ENCODE peak calls at places on chromosomes 13 and 19, in seven cellular contexts. W is ascending aorta, H is SK-N-SH, Z is heart left ventricle, Y is Karpas-422, E is body of pancreas, K is upper lobe of right lung. A is an unnamed sample.

GRCh38 chr13:48038763-48039162 is 1.2 kb downstream of the NUDT15 start:
- DNase-seq in W (no peak), Z (no peak), K (no peak), E (no peak), Y (peak; percentile 58), H (peak; percentile 3), A (peak; percentile 25)

GRCh38 chr19:21130097-21130775 is 11.6 kb upstream of the ZNF431 start:
- DNase-seq in K (no peak), W (no peak), H (no peak), Y (no peak), Z (no peak), E (peak; percentile 19), A (no peak)

GRCh38 chr19:45919678-45920077 is 5.1 kb upstream of the NANOS2 start:
- DNase-seq in K (no peak), Y (no peak), H (no peak), W (no peak), Z (no peak), E (no peak), A (no peak)

GRCh38 chr19:5851302-5851701 is at the start of gene FUT3:
- DNase-seq in K (peak; percentile 75), Z (no peak), W (no peak), H (no peak), Y (no peak), E (peak; percentile 55), A (peak; percentile 96)

GRCh38 chr19:51531349-51532315 is at the start of gene SIGLEC6:
- DNase-seq in E (peak; percentile 23), Y (peak; percentile 56), Z (peak; percentile 72), H (no peak), W (peak; percentile 44), K (peak; percentile 86), A (no peak)

GRCh38 chr19:47609885-47610545 is 1.1 kb downstream of the BICRA start:
- DNase-seq in E (peak; percentile 50), W (no peak), H (peak; percentile 86), Z (peak; percentile 78), K (peak; percentile 76), Y (peak; percentile 71), A (peak; percentile 71)

GRCh38 chr19:49117677-49118564 is 1.0 kb downstream of the C19orf73 start:
- DNase-seq in Y (no peak), W (no peak), Z (peak; percentile 70), H (peak; percentile 17), E (no peak), K (no peak), A (peak; percentile 35)

GRCh38 chr13:93230466-93230865 is 3.9 kb downstream of the GPC6 start:
- DNase-seq in Y (no peak), H (no peak), Z (no peak), W (no peak), K (no peak), E (no peak), A (no peak)

GRCh38 chr13:75761373-75761772 is 125.2 kb downstream of the LMO7 start:
- DNase-seq in W (no peak), K (no peak), E (no peak), H (no peak), Z (no peak), Y (no peak), A (no peak)

GRCh38 chr19:4352701-4353121 is 9.3 kb downstream of the MPND start:
- DNase-seq in E (no peak), K (no peak), Z (no peak), H (peak; percentile 88), W (no peak), Y (peak; percentile 84), A (peak; percentile 49)

GRCh38 chr13:66967825-66968597 is 262.1 kb downstream of the PCDH9 start:
- DNase-seq in W (no peak), H (no peak), Z (no peak), E (no peak), Y (no peak), K (no peak), A (no peak)

GRCh38 chr13:31199849-31200635 is at the start of gene B3GLCT:
- DNase-seq in K (peak; percentile 92), Y (peak; percentile 89), W (no peak), H (peak; percentile 97), Z (peak; percentile 92), E (peak; percentile 83), A (peak; percentile 79)

GRCh38 chr13:96373597-96373996 is 283.7 kb downstream of the HS6ST3 start:
- DNase-seq in H (no peak), Y (no peak), K (no peak), W (no peak), Z (no peak), E (no peak), A (no peak)

GRCh38 chr13:34207334-34207733 is 389.4 kb downstream of the RFC3 start:
- DNase-seq in W (no peak), K (no peak), Y (no peak), E (peak; percentile 9), H (no peak), Z (no peak), A (no peak)

GRCh38 chr19:42857544-42857867 is 22.0 kb downstream of the PSG1 start:
- DNase-seq in E (no peak), W (no peak), Z (no peak), Y (no peak), H (no peak), K (no peak), A (no peak)

GRCh38 chr13:97749174-97749573 is 204.3 kb upstream of the IPO5 start:
- DNase-seq in K (no peak), E (no peak), W (no peak), Z (no peak), H (no peak), Y (peak; percentile 61), A (no peak)

GRCh38 chr19:6119031-6119430 is 8.7 kb upstream of the RFX2 start:
- DNase-seq in K (no peak), E (no peak), W (no peak), H (no peak), Y (no peak), Z (no peak), A (no peak)

GRCh38 chr19:35055715-35056179 is 14.2 kb downstream of the HPN start:
- DNase-seq in W (no peak), H (no peak), Y (peak; percentile 67), Z (no peak), E (peak; percentile 37), K (no peak), A (no peak)

GRCh38 chr19:8517551-8518442 is 3.8 kb upstream of the ZNF414 start:
- DNase-seq in Y (peak; percentile 32), W (no peak), H (no peak), E (no peak), K (no peak), Z (no peak), A (no peak)

GRCh38 chr19:44720945-44721344 is 22.0 kb downstream of the CEACAM16 start:
- DNase-seq in E (no peak), W (no peak), Z (no peak), K (no peak), H (no peak), Y (no peak), A (no peak)

GRCh38 chr13:23558675-23559536 is 11.3 kb upstream of the TNFRSF19 start:
- DNase-seq in H (peak; percentile 31), Y (no peak), E (peak; percentile 30), K (peak; percentile 74), W (no peak), Z (peak; percentile 73), A (no peak)

GRCh38 chr13:110312669-110313031 is 5.6 kb downstream of the COL4A2 start:
- DNase-seq in Y (no peak), Z (no peak), K (no peak), W (no peak), H (no peak), E (no peak), A (no peak)

GRCh38 chr19:19606021-19606420 is 12.5 kb downstream of the PBX4 start:
- DNase-seq in H (no peak), Z (no peak), E (no peak), W (no peak), K (no peak), Y (no peak), A (peak; percentile 96)
- H3K4me3 ChIP-seq in H (no peak overlapping the region), Z (no peak overlapping the region), E (no peak overlapping the region), W (no peak overlapping the region), K (no peak overlapping the region), Y (no peak overlapping the region), A (no peak overlapping the region)

DNA sequence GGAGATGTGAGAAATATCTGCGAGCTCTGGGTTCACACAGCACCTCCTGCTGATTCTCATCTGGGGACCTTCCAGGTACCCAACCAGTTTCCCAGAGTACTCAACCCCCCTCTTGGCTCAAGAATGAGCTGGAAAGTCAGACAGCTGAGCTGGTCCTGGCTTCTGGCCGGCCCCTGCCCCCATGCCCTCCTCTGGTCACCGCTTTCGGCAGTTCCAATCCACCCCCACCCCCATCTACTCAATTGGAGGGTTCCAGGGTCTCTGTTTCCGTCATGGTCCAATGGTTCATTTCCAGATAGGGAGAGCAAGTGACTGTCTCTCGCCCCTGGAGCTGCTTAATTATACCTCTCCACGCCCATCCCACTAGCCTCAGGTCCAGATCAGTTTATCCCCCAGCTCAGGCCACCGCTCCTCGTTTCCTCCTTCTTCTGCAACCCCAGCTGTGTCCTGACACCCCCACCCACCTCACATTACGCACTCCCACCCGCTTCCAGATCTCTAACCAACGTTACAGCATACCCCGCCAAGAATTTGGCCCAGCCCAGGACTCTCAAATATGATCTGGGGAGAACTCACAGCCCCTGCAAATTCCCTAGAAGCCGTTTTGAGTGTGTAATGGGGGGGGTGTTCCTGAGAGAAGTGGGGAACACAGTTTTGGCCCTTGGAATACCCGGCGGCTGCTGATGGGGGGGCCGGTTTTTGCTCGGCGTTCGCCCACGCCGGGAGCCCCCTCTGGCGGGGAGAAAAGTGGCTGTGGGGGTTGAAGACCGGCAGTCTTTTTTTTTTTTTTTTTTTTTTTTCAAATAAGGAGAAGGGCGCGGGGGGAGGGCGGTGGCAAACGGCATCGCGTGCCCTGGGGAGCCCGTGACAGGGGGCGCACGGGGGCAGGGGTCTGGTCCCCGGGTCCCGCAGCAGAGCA is 1.8 kb upstream of the PDE4A start:
- DNase-seq in H (peak; percentile 56), W (no peak), K (no peak), Z (no peak), Y (no peak), E (no peak), A (no peak)
- H3K27ac ChIP-seq in H (no peak overlapping the region), W (no peak overlapping the region), K (no peak overlapping the region), Z (no peak overlapping the region), Y (no peak overlapping the region), E (no peak overlapping the region), A (no peak overlapping the region)

GRCh38 chr13:27147530-27148170 is 24.0 kb downstream of the USP12 start:
- DNase-seq in Z (no peak), H (no peak), Y (no peak), K (no peak), W (no peak), E (no peak), A (no peak)
- H3K4me1 ChIP-seq in Z (no peaks in the 10 kb centered on the region), H (peaks cover 2% of the 10 kb centered on the region), Y (peaks cover 22% of the 10 kb centered on the region), K (peaks cover 14% of the 10 kb centered on the region), W (peaks cover 2% of the 10 kb centered on the region), E (peaks cover 18% of the 10 kb centered on the region), A (no peaks in the 10 kb centered on the region)

DNA sequence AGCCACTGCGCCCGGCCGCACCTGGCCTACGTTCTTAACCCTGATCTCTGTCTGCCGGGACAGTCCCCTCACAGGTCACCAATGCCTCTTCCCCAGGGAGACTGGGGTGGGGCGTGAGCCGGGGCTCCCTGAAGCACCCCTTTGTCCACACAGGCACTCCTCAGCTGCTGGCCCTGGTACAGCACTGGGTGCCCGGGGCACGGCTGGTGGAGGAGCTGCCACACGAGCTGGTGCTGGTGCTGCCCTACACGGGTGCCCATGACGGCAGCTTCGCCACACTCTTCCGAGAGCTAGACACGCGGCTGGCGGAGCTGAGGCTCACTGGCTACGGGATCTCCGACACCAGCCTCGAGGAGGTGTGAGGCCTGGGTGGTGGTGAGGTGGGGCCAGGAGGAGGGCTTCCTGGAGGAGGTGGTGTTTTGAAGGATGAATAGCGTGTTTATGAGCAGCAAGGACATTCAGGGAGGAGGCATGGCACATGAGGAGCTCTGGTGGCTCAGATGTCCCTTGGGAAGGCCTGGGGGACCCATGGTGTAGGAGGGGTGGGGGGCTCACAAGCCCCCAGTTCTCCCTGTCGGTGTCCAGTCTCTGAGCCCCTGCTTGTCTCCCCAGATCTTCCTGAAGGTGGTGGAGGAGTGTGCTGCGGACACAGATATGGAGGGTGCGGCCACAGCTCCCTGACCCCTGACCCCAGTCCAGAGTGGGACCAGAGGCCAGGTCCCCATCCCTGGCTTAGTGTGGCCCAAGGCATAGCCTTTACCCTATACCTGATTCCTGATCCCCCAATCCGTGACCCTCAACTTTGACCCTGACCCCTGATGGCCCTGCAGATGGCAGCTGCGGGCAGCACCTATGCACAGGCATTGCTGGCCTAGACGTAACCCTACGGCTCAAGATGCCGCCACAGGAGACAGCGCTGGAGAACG is 13.5 kb upstream of the ARHGAP45 start:
- DNase-seq in H (no peak), E (no peak), W (no peak), Z (no peak), Y (no peak), K (no peak), A (no peak)
- H3K4me3 ChIP-seq in H (no peak overlapping the region), E (no peak overlapping the region), W (no peak overlapping the region), Z (no peak overlapping the region), Y (no peak overlapping the region), K (no peak overlapping the region), A (no peak overlapping the region)

A was measured in small intestine.